ENCODE peak calls at places on chromosomes 3 and 15, in six cellular contexts. F is suprapubic skin, X is uterus, S is GM13976, T is psoas muscle, U is right atrium auricular region. Y is an unnamed sample.

GRCh38 chr3:171446801-171447578 is 13.2 kb downstream of the TNIK start:
- DNase-seq in F (no peak), X (no peak), S (no peak), T (no peak), U (no peak), Y (no peak)

GRCh38 chr3:71065764-71066013 is 517.8 kb downstream of the FOXP1 start:
- DNase-seq in F (no peak), X (no peak), S (no peak), T (no peak), U (no peak), Y (no peak)

GRCh38 chr3:135450985-135451384 is 514.5 kb upstream of the PPP2R3A start:
- DNase-seq in F (no peak), X (no peak), S (no peak), T (no peak), U (no peak), Y (no peak)

GRCh38 chr3:45507820-45508317 is 86.7 kb upstream of the LIMD1 start:
- DNase-seq in F (no peak), X (no peak), S (no peak), T (peak), U (no peak), Y (no peak)

GRCh38 chr3:110598847-110599490 is 472.6 kb upstream of the NECTIN3 start:
- DNase-seq in F (no peak), X (no peak), S (no peak), T (no peak), U (no peak), Y (no peak)

GRCh38 chr3:112736802-112737566 is 96.0 kb upstream of the CCDC80 start:
- DNase-seq in F (no peak), X (no peak), S (no peak), T (no peak), U (no peak), Y (no peak)

GRCh38 chr15:80036067-80036466 is 23.4 kb upstream of the ZFAND6 start:
- DNase-seq in F (no peak), X (no peak), S (no peak), T (no peak), U (no peak), Y (no peak)

GRCh38 chr15:74893627-74894026 is 3.8 kb downstream of the MPI start:
- DNase-seq in F (no peak), X (no peak), S (no peak), T (peak), U (no peak), Y (no peak)

GRCh38 chr3:126360046-126360713 is 3.0 kb upstream of the KLF15 start:
- DNase-seq in F (no peak), X (no peak), S (no peak), T (peak), U (no peak), Y (no peak)

GRCh38 chr15:45802140-45802539 is 167.3 kb downstream of the SQOR start:
- DNase-seq in F (no peak), X (no peak), S (no peak), T (no peak), U (no peak), Y (no peak)

GRCh38 chr3:71503525-71504249 is 79.8 kb downstream of the FOXP1 start:
- DNase-seq in F (no peak), X (no peak), S (no peak), T (no peak), U (no peak), Y (no peak)

GRCh38 chr3:42031808-42032475 is 59.2 kb upstream of the TRAK1 start:
- DNase-seq in F (no peak), X (no peak), S (no peak), T (no peak), U (peak), Y (no peak)

GRCh38 chr3:83946554-83946953 is 1012.2 kb upstream of the CADM2 start:
- DNase-seq in F (no peak), X (no peak), S (no peak), T (no peak), U (no peak), Y (no peak)

GRCh38 chr3:101638262-101638745 is 38.6 kb downstream of the ZBTB11 start:
- DNase-seq in F (no peak), X (no peak), S (no peak), T (no peak), U (peak), Y (no peak)
- TF ChIP-seq CTCF in F (no peak), X (no peak), S (no peak), T (no peak), U (no peak), Y (no peak)

GRCh38 chr15:65303687-65304392 is 637 bp upstream of the RNU5B-1 start:
- DNase-seq in F (no peak), X (peak), S (no peak), T (peak), U (peak), Y (no peak)
- TF ChIP-seq CTCF in F (no peak), X (no peak), S (no peak), T (no peak), U (no peak), Y (peak)

GRCh38 chr15:41930221-41930866 is 36.5 kb upstream of the SPTBN5 start:
- DNase-seq in F (no peak), X (no peak), S (no peak), T (peak), U (peak), Y (no peak)
- TF ChIP-seq CTCF in F (peak), X (no peak), S (no peak), T (no peak), U (no peak), Y (no peak)

GRCh38 chr15:88467935-88468528 is 524 bp downstream of the MRPS11 start:
- DNase-seq in F (no peak), X (no peak), S (no peak), T (no peak), U (no peak), Y (peak)
- TF ChIP-seq CTCF in F (no peak), X (no peak), S (peak), T (no peak), U (no peak), Y (peak)

DNA sequence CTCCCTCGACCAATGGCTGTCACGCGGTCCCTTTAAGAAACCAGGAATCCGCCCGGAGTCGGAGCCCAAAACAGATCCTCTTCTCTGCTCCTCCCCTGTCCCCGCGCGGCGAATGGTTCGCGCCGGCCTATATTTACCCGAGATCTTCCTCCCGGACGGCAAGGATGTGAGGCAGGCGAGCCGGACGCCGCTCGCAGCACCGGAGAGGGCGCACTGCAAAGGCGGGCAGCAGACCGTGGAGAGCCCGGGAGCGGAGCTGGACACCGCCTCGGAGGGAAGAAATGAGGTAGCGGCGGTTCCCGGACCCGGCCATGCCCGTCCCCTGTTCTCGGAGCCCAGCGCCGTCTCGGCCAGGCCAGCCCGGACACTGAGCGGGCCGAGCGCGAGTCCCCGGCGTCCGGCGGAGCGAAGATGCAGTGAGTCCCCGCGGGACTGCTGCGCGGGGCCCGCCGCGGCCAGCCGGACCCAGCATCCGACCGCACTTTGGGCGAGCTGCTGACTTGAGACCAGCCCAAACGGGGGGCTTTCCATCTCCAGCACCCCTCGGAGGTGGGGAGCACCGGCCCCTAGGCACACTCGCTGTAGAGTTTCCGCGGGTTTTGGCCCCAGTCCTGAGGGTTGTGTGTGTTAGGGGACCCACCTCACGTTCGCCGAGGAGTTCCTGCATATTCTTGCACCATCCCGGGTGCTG is at the start of gene FAM43A:
- DNase-seq in F (peak), X (peak), S (peak), T (peak), U (peak), Y (peak)
- TF ChIP-seq CTCF in F (no peak), X (peak), S (peak), T (peak), U (no peak), Y (peak)